ENCODE peak calls at places on chromosomes 6 and 20, in six cellular contexts. T is astrocyte of the spinal cord, D is lower lobe of right lung, Q is sigmoid colon, E is AG04450, K is transverse colon. C is an unnamed sample.

GRCh38 chr6:10991115-10991514 is 53.0 kb downstream of the ELOVL2 start:
- DNase-seq in T (no peak), D (no peak), Q (no peak), E (no peak), K (no peak), C (no peak)

GRCh38 chr6:38143191-38144154 is 323.9 kb downstream of the ZFAND3 start:
- DNase-seq in T (no peak), D (no peak), Q (no peak), E (no peak), K (no peak), C (no peak)

GRCh38 chr6:17640477-17640917 is 40.4 kb downstream of the FAM8A1 start:
- DNase-seq in T (no peak), D (no peak), Q (no peak), E (no peak), K (no peak), C (peak)

GRCh38 chr6:154179443-154179842 is 140.4 kb downstream of the OPRM1 start:
- DNase-seq in T (no peak), D (no peak), Q (no peak), E (no peak), K (no peak), C (no peak)

GRCh38 chr6:99619409-99619762 is 12.8 kb downstream of the PRDM13 start:
- DNase-seq in T (no peak), D (no peak), Q (no peak), E (no peak), K (no peak), C (no peak)

GRCh38 chr6:7587631-7588100 is 2.3 kb upstream of the SNRNP48 start:
- DNase-seq in T (peak), D (no peak), Q (no peak), E (no peak), K (peak), C (peak)

GRCh38 chr20:23514848-23515247 is 23.9 kb downstream of the CST8 start:
- DNase-seq in T (no peak), D (no peak), Q (no peak), E (no peak), K (no peak), C (no peak)

GRCh38 chr6:11702039-11702795 is 76.4 kb downstream of the ADTRP start:
- DNase-seq in T (peak), D (no peak), Q (no peak), E (no peak), K (no peak), C (peak)

GRCh38 chr6:78192057-78192456 is 539.2 kb downstream of the MEI4 start:
- DNase-seq in T (no peak), D (no peak), Q (no peak), E (no peak), K (no peak), C (no peak)

GRCh38 chr20:41316602-41317535 is 662 bp downstream of the ZHX3 start:
- DNase-seq in T (peak), D (peak), Q (peak), E (peak), K (peak), C (peak)

GRCh38 chr20:20571068-20571780 is 141.2 kb downstream of the RALGAPA2 start:
- DNase-seq in T (no peak), D (no peak), Q (no peak), E (no peak), K (no peak), C (no peak)

GRCh38 chr6:51992834-51993233 is 94.6 kb downstream of the PKHD1 start:
- DNase-seq in T (no peak), D (no peak), Q (no peak), E (no peak), K (no peak), C (no peak)

GRCh38 chr6:2108700-2109306 is 136.6 kb downstream of the GMDS start:
- DNase-seq in T (peak), D (no peak), Q (no peak), E (no peak), K (no peak), C (no peak)

GRCh38 chr6:63440057-63440456 is 120.3 kb upstream of the LGSN start:
- DNase-seq in T (no peak), D (no peak), Q (no peak), E (no peak), K (no peak), C (no peak)

GRCh38 chr20:5480824-5481600 is 164.3 kb upstream of the PROKR2 start:
- DNase-seq in T (no peak), D (no peak), Q (no peak), E (no peak), K (peak), C (no peak)

GRCh38 chr6:35475573-35475972 is 7.4 kb downstream of the RPL10A start:
- DNase-seq in T (no peak), D (no peak), Q (no peak), E (no peak), K (no peak), C (no peak)

GRCh38 chr6:135257641-135258405 is 76.7 kb downstream of the MYB start:
- DNase-seq in T (no peak), D (no peak), Q (no peak), E (no peak), K (no peak), C (no peak)

GRCh38 chr20:63942250-63943006 is 13.8 kb downstream of the UCKL1 start:
- DNase-seq in T (peak), D (peak), Q (peak), E (no peak), K (peak), C (peak)

GRCh38 chr20:13231031-13231752 is 10.1 kb downstream of the ISM1 start:
- DNase-seq in T (peak), D (no peak), Q (no peak), E (no peak), K (no peak), C (peak)

GRCh38 chr6:129099696-129100095 is 216.8 kb downstream of the LAMA2 start:
- DNase-seq in T (no peak), D (no peak), Q (no peak), E (no peak), K (no peak), C (no peak)

GRCh38 chr6:13272131-13273046 is 55.9 kb downstream of the TBC1D7 start:
- DNase-seq in T (no peak), D (peak), Q (peak), E (no peak), K (peak), C (no peak)

GRCh38 chr6:18506387-18507017 is 119.4 kb downstream of the RNF144B start:
- DNase-seq in T (no peak), D (no peak), Q (no peak), E (no peak), K (no peak), C (no peak)

GRCh38 chr6:46105568-46105967 is 24.2 kb upstream of the ENPP4 start:
- DNase-seq in T (no peak), D (no peak), Q (no peak), E (no peak), K (no peak), C (no peak)

GRCh38 chr20:51354769-51355319 is 187.7 kb downstream of the NFATC2 start:
- DNase-seq in T (peak), D (no peak), Q (peak), E (no peak), K (no peak), C (peak)

GRCh38 chr6:123171341-123171740 is 175.3 kb downstream of the CLVS2 start:
- DNase-seq in T (no peak), D (no peak), Q (no peak), E (no peak), K (no peak), C (no peak)

GRCh38 chr6:3407840-3408239 is 49.0 kb downstream of the SLC22A23 start:
- DNase-seq in T (no peak), D (no peak), Q (peak), E (no peak), K (no peak), C (no peak)

GRCh38 chr20:58891686-58892125 is 39.2 kb downstream of the GNAS start:
- DNase-seq in T (no peak), D (peak), Q (peak), E (no peak), K (peak), C (no peak)

GRCh38 chr6:26555505-26556262 is 17.5 kb downstream of the HMGN4 start:
- DNase-seq in T (peak), D (no peak), Q (no peak), E (no peak), K (no peak), C (no peak)
- H3K4me3 ChIP-seq in T (peak), D (peak), Q (peak), E (peak), K (no peak), C (peak)

GRCh38 chr6:43497129-43497396 is 13.1 kb downstream of the LRRC73 start:
- DNase-seq in T (no peak), D (no peak), Q (no peak), E (no peak), K (no peak), C (no peak)

GRCh38 chr6:43496370-43497128 is 13.6 kb downstream of the LRRC73 start:
- DNase-seq in T (peak), D (no peak), Q (no peak), E (no peak), K (no peak), C (peak)

GRCh38 chr6:43494766-43495165 is 15.4 kb downstream of the LRRC73 start:
- DNase-seq in T (no peak), D (no peak), Q (no peak), E (no peak), K (no peak), C (no peak)

GRCh38 chr6:43494321-43494720 is 15.8 kb downstream of the LRRC73 start:
- DNase-seq in T (no peak), D (no peak), Q (no peak), E (no peak), K (no peak), C (no peak)

GRCh38 chr6:43495409-43495941 is 14.7 kb downstream of the LRRC73 start:
- DNase-seq in T (no peak), D (no peak), Q (no peak), E (no peak), K (peak), C (no peak)
- TF ChIP-seq CTCF in T (peak), D (peak), Q (no peak), E (peak), K (peak), C (no peak)

DNA sequence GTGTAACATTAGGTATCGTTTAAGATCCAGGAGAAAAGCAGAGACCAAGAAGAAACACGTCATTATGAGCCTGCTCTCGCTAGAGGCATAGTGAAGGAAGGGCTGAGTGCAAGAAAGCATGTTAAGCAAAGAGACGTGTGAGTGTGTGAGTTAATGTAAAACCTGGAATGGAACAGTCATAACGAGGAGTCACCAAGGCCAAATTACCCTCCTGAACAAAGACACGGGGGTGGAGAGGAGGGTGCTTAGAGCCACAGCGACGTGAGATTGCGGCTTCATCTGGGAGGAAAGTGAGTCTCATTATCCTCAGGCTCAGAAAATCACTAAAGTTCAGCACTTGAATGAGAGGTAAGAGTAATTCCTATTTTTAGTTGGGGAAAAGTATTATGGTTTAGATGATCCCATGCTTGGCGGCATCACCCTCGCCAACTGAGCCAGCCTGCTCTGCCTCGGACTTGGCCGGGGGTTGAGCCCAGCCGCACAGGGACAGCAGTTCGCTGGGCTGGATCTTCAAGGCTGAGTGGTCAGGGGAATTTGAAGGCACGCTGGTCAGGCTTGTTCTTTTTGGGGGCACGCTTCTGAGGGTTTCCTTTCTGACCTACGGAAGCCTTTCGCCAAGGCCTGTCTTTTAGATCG is 136.6 kb downstream of the DTNBP1 start:
- DNase-seq in T (no peak), D (no peak), Q (no peak), E (no peak), K (no peak), C (no peak)
- H3K4me3 ChIP-seq in T (no peak), D (no peak), Q (no peak), E (no peak), K (no peak), C (no peak)

DNA sequence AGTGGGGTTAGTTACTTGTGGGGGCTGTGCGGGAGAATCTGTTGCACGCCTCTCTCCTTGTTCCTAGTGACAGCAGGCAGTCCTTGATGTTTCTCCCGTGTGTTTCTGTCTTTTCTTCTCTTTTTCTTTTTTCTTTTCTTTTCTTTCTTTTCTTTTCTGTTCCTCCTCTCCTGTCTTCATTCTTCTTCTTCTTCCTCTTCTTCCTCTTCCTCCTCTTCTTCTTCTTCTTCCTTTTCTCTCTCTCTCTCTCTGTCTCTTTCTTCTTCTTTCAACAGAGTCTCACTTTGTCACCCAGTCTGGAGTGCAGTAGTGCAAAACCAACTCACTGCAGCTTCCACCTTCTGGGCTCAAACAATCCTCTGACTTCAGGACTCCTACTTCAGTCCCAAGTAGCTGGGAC is 6.8 kb upstream of the AIG1 start:
- DNase-seq in T (no peak), D (no peak), Q (no peak), E (no peak), K (no peak), C (no peak)
- TF ChIP-seq CTCF in T (no peak), D (no peak), Q (no peak), E (no peak), K (no peak), C (no peak)

GRCh38 chr20:555933-556332 is 12.3 kb upstream of the CSNK2A1 start:
- DNase-seq in T (no peak), D (no peak), Q (no peak), E (no peak), K (peak), C (no peak)

GRCh38 chr20:549720-550496 is 6.3 kb upstream of the CSNK2A1 start:
- DNase-seq in T (no peak), D (no peak), Q (no peak), E (no peak), K (no peak), C (no peak)

GRCh38 chr20:546353-546752 is 2.8 kb upstream of the CSNK2A1 start:
- DNase-seq in T (no peak), D (no peak), Q (no peak), E (no peak), K (no peak), C (no peak)

GRCh38 chr20:547394-547793 is 3.8 kb upstream of the CSNK2A1 start:
- DNase-seq in T (no peak), D (no peak), Q (no peak), E (no peak), K (no peak), C (no peak)

DNA sequence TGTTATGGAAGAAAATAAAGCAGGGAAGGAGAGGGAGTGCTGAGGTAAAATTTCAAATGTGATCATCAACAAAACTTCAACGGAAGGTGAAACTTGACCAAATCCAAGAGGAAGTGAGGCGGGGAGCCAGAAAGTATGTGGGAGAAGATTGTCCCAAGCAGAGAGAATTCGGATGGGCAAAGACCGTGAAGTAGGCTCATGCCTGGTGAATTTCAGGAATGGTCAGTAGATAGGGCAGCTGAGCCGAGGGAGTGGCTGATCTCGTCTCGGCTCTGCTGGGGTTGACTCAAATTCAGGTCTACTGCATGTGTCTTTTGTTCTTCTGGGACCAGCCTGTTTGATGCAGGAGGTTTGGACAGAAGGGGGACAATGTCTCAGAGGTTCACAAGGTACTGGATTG is 7.0 kb upstream of the CSNK2A1 start:
- DNase-seq in T (no peak), D (no peak), Q (no peak), E (no peak), K (no peak), C (no peak)
- H3K4me3 ChIP-seq in T (no peak), D (no peak), Q (no peak), E (no peak), K (no peak), C (no peak)

GRCh38 chr20:24873015-24873620 is 76.0 kb upstream of the CST7 start:
- DNase-seq in T (no peak), D (no peak), Q (peak), E (no peak), K (no peak), C (no peak)

GRCh38 chr20:24871429-24872213 is 77.4 kb upstream of the CST7 start:
- DNase-seq in T (no peak), D (no peak), Q (peak), E (no peak), K (no peak), C (no peak)

GRCh38 chr20:24870876-24871275 is 78.2 kb upstream of the CST7 start:
- DNase-seq in T (peak), D (no peak), Q (peak), E (no peak), K (no peak), C (no peak)

GRCh38 chr20:24875078-24875477 is 74.0 kb upstream of the CST7 start:
- DNase-seq in T (no peak), D (no peak), Q (peak), E (no peak), K (no peak), C (no peak)

GRCh38 chr20:24872291-24873014 is 76.6 kb upstream of the CST7 start:
- DNase-seq in T (no peak), D (no peak), Q (peak), E (no peak), K (no peak), C (no peak)
- TF ChIP-seq CTCF in T (no peak), D (no peak), Q (no peak), E (no peak), K (no peak), C (no peak)

GRCh38 chr6:32128751-32129296 is 778 bp upstream of the ATF6B start:
- DNase-seq in T (no peak), D (no peak), Q (no peak), E (no peak), K (no peak), C (no peak)

GRCh38 chr6:32129297-32130088 is 595 bp downstream of the FKBPL start:
- DNase-seq in T (no peak), D (no peak), Q (peak), E (no peak), K (no peak), C (peak)

GRCh38 chr6:32127717-32128592 is at the start of gene ATF6B:
- DNase-seq in T (peak), D (peak), Q (peak), E (peak), K (peak), C (peak)

GRCh38 chr6:32127409-32127716 is 683 bp downstream of the ATF6B start:
- DNase-seq in T (no peak), D (no peak), Q (no peak), E (no peak), K (no peak), C (no peak)

GRCh38 chr6:32126880-32127279 is 1.2 kb downstream of the ATF6B start:
- DNase-seq in T (no peak), D (no peak), Q (no peak), E (no peak), K (no peak), C (no peak)
- H3K4me3 ChIP-seq in T (peak), D (peak), Q (peak), E (peak), K (peak), C (peak)

DNA sequence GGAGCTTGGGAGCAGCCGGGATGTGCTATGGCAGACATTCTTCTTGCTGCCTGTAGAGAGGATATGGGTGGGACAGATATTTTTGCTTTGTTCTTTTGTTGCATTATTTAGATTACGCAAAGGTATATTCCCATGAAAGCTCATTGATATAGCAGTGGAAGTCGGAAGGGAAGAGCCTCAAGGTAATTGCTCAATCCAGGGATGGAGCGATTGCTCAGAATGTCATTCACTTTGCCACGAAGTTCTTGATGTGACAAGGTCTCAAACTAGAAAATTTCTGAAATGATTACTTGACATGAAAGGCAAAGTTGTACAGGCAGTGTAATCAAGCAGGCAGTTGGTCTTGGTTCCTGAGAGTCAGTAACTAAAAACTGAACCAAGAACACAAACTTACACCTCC is 615.6 kb upstream of the CDH4 start:
- DNase-seq in T (no peak), D (no peak), Q (no peak), E (no peak), K (no peak), C (no peak)
- TF ChIP-seq CTCF in T (no peak), D (no peak), Q (no peak), E (no peak), K (no peak), C (no peak)